ENCODE peak calls at places on chromosomes 16 and 17, in six cellular contexts. K is A549, U is MG63, Q is mucosa of descending colon, G is GM23248, W is esophagus squamous epithelium. M is an unnamed sample.

GRCh38 chr17:41705271-41705991 is 6.7 kb upstream of the GAST start:
- DNase-seq in U (no peak), G (no peak), K (no peak), W (no peak), Q (no peak), M (no peak)

GRCh38 chr17:41499714-41500113 is 5.7 kb downstream of the KRT13 start:
- DNase-seq in W (no peak), U (no peak), K (no peak), G (no peak), Q (no peak), M (no peak)

GRCh38 chr17:30229012-30229411 is 6.5 kb downstream of the SLC6A4 start:
- DNase-seq in Q (no peak), U (peak; percentile 25), G (peak; percentile 62), K (no peak), W (no peak), M (peak; percentile 52)

GRCh38 chr17:58641937-58642336 is 49.9 kb downstream of the TEX14 start:
- DNase-seq in W (no peak), G (peak; percentile 39), Q (no peak), U (no peak), K (no peak), M (no peak)

GRCh38 chr16:3456374-3456773 is 12.9 kb downstream of the NAA60 start:
- DNase-seq in G (peak; percentile 69), U (no peak), K (no peak), Q (no peak), W (no peak), M (no peak)

GRCh38 chr17:48539177-48539576 is 5.7 kb downstream of the HOXB2 start:
- DNase-seq in W (no peak), K (no peak), Q (no peak), U (peak; percentile 54), G (peak; percentile 89), M (peak; percentile 85)

GRCh38 chr17:82444941-82445521 is 5.5 kb downstream of the CYBC1 start:
- DNase-seq in U (no peak), G (no peak), K (no peak), Q (peak; percentile 65), W (no peak), M (no peak)

GRCh38 chr17:59427996-59428395 is 96.5 kb downstream of the YPEL2 start:
- DNase-seq in Q (no peak), G (peak; percentile 89), U (no peak), K (no peak), W (no peak), M (no peak)

GRCh38 chr16:54673353-54673752 is 257.3 kb upstream of the IRX5 start:
- DNase-seq in K (peak; percentile 10), G (no peak), Q (no peak), U (no peak), W (no peak), M (peak; percentile 27)

GRCh38 chr17:35127751-35128514 is 6.5 kb downstream of the FNDC8 start:
- DNase-seq in Q (no peak), G (peak; percentile 76), W (no peak), K (no peak), U (peak; percentile 12), M (no peak)

GRCh38 chr17:79672496-79672895 is 58.2 kb upstream of the ENPP7 start:
- DNase-seq in W (no peak), U (no peak), K (no peak), Q (no peak), G (no peak), M (no peak)

GRCh38 chr16:68446941-68447675 is 1.2 kb downstream of the SMPD3 start:
- DNase-seq in W (no peak), K (no peak), G (no peak), U (no peak), Q (peak; percentile 56), M (no peak)

GRCh38 chr17:70655179-70655578 is 485.8 kb downstream of the KCNJ2 start:
- DNase-seq in G (no peak), Q (no peak), K (no peak), W (no peak), U (no peak), M (no peak)

GRCh38 chr17:81512984-81513668 is 527 bp upstream of the ACTG1 start:
- DNase-seq in G (peak; percentile 73), K (peak; percentile 89), U (peak; percentile 80), W (no peak), Q (peak; percentile 86), M (peak; percentile 69)

GRCh38 chr16:48011888-48012658 is 143.7 kb downstream of the ABCC12 start:
- DNase-seq in Q (no peak), U (no peak), K (no peak), G (no peak), W (no peak), M (no peak)

GRCh38 chr17:78840780-78841611 is at the start of gene USP36:
- DNase-seq in G (peak; percentile 100), W (peak; percentile 92), Q (peak; percentile 100), K (peak; percentile 100), U (peak; percentile 98), M (peak; percentile 99)

GRCh38 chr16:1193143-1193824 is 31.8 kb downstream of the TPSG1 start:
- DNase-seq in U (peak; percentile 38), G (no peak), K (no peak), Q (no peak), W (no peak), M (no peak)

GRCh38 chr17:79811036-79811887 is 14.4 kb upstream of the CBX8 start:
- DNase-seq in Q (peak; percentile 65), G (peak; percentile 49), U (peak; percentile 55), K (peak; percentile 87), W (no peak), M (peak; percentile 43)

GRCh38 chr17:72510454-72511016 is 389.7 kb downstream of the SOX9 start:
- DNase-seq in G (peak; percentile 7), Q (no peak), U (peak; percentile 16), K (no peak), W (no peak), M (no peak)

GRCh38 chr16:56950051-56950450 is 11.7 kb upstream of the CETP start:
- DNase-seq in G (no peak), W (no peak), Q (no peak), K (no peak), U (no peak), M (no peak)

GRCh38 chr16:13988038-13988437 is 68.1 kb downstream of the ERCC4 start:
- DNase-seq in K (no peak), U (no peak), W (no peak), Q (no peak), G (no peak), M (no peak)

GRCh38 chr17:347309-347708 is 5.3 kb downstream of the RPH3AL start:
- DNase-seq in Q (peak; percentile 8), U (no peak), W (no peak), G (no peak), K (no peak), M (no peak)

GRCh38 chr17:81437221-81437651 is 42.0 kb downstream of the BAHCC1 start:
- DNase-seq in W (no peak), K (no peak), G (peak; percentile 48), U (peak; percentile 63), Q (no peak), M (peak; percentile 18)

DNA sequence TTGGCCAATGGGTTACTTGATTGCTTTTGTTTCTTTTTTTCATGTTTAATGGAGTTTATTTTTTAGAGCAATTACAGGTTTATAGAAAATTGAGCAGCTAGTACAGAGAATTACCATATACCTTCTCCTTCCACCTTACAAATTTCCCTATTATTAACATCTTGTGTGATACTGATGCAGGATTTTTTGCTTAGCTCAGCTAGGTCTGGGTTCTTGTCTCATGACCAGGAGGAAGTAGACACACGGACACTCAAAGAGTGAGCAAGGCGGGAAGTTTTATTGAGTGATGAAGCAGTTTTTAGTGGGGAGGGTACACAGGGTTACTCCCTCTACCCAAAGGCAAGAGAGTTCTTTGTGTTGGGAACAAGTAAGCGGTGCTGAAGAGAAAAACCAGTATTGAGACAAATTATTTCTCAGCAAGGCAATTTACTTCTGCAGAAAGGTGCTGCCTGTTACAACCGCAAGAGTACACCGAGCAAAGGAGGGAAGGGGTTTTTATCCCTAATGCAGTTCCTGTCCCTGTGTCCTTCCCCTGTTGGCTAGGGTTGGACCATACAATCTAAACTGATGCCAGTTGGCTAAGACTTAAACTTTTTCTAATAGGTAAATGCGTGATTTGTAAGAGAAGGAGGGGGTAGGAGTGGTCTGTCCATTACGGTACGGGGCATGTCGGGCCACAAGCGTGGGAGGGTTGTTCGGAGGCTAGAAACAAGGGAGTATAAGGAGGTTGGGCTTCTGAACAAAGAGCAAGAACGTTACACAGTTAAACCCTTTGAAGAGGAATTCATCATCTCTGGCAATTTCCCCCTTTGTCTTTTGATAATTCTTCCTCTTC is 26.9 kb downstream of the SEC14L1 start:
- DNase-seq in W (no peak), U (no peak), G (no peak), Q (no peak), K (peak; percentile 21), M (no peak)
- H3K9me3 ChIP-seq in W (peaks cover 37% of the 10 kb centered on the region), U (peaks cover 30% of the 10 kb centered on the region), G (peaks cover 5% of the 10 kb centered on the region), Q (peaks cover 7% of the 10 kb centered on the region), K (peaks cover 30% of the 10 kb centered on the region), M (peaks cover 19% of the 10 kb centered on the region)

DNA sequence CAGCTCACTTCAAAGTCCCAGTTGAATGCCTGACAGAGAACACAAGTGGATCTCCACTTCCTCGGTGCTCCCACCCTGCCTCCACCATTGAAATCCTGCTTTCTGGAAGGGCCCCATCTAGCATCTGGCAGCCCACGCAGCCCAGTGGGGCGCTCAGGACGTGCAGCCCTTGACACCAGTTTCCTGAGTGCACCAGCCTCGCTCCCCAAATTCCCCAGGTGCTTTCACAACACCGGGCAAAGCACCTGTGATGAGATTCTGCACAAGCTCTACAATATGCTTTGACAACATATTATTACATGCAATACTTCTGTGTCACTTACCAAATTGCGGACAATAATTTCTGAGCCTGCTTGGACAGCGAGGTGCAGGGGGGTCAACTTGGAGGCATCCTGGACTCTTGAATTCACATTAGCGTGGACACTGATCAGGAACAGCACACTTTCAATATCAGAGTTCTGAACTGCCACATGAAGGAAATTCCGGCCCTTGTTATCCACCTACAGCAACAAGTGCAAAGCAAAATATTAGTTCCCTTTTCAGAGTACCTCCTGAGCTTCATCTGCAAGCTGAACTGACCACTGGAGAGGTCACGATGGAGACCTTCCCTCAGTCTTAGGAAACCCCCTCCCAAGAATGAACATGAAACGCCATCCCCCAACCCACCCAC is 33.9 kb downstream of the CYB5D2 start:
- DNase-seq in G (no peak), K (no peak), U (no peak), Q (no peak), W (no peak), M (no peak)
- H3K9me3 ChIP-seq in G (no peaks in the 10 kb centered on the region), K (no peaks in the 10 kb centered on the region), U (no peaks in the 10 kb centered on the region), Q (no peaks in the 10 kb centered on the region), W (no peaks in the 10 kb centered on the region), M (no peaks in the 10 kb centered on the region)

DNA sequence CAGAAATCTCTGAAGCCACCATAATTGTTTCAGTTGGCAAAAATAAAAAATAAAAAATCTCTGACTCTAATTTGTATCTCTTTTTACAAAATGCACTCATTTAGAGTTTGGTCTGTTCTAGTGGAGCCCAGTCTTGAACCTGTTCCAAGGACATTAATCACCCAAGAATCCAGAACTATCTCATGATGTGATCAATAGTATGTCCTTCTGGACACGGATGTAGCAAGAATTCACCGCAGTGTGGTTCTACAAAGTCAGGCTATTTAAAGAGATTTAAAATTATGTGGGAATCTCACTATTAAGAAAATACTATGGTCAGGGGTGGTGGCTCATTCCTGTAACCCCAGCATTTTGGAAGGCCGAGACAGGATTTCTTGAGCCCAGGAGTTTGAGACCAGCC is 21.8 kb upstream of the ANKFN1 start:
- DNase-seq in W (no peak), U (no peak), Q (no peak), K (no peak), G (no peak), M (no peak)
- H3K9me3 ChIP-seq in W (no peaks in the 10 kb centered on the region), U (no peaks in the 10 kb centered on the region), Q (no peaks in the 10 kb centered on the region), K (no peaks in the 10 kb centered on the region), G (no peaks in the 10 kb centered on the region), M (no peaks in the 10 kb centered on the region)

DNA sequence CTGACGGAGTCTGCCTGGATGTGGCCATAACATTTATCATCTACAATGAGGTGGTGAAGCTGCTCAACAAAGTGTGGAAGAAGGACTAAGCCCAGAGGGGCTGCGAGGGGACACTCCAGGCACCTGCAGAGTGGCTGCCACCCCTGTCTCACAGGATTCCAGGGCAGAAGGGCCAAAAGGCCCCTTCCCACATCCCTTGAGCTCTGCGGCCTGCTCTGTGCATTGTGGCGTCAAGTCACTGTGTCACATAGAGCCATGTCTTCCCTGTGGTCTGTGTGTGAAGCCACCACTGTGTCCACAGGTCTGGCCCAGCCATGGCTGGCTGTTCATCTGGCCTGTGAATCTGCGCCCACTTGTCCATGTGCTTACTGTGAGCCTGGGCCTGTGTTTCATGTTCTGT is 1714.6 kb downstream of the TP53TG3F start:
- DNase-seq in W (no peak), U (no peak), G (no peak), Q (no peak), K (no peak), M (no peak)
- H3K9me3 ChIP-seq in W (no peaks in the 10 kb centered on the region), U (no peaks in the 10 kb centered on the region), G (no peaks in the 10 kb centered on the region), Q (peaks cover 61% of the 10 kb centered on the region), K (no peaks in the 10 kb centered on the region), M (peaks cover 9% of the 10 kb centered on the region)